ENCODE peak calls at places on chromosomes 13 and 19, in four cellular contexts. A is HCT116, G is H1, T is HepG2. J is an unnamed sample.

GRCh38 chr13:36157475-36157874 is 26.3 kb upstream of the DCLK1 start:
- DNase-seq in A (no peak), G (no peak), T (no peak), J (no peak)

GRCh38 chr19:50981587-50982146 is 2.0 kb downstream of the KLK7 start:
- DNase-seq in A (no peak), G (no peak), T (no peak), J (no peak)

GRCh38 chr19:51136891-51137551 is 5.1 kb upstream of the SIGLEC7 start:
- DNase-seq in A (no peak), G (no peak), T (no peak), J (no peak)

GRCh38 chr19:13404236-13404635 is 102.0 kb downstream of the CACNA1A start:
- DNase-seq in A (no peak), G (no peak), T (no peak), J (no peak)

GRCh38 chr13:97121894-97122293 is 100.2 kb upstream of the MBNL2 start:
- DNase-seq in A (no peak), G (no peak), T (no peak), J (no peak)

GRCh38 chr13:99721606-99722384 is 220.5 kb downstream of the TM9SF2 start:
- DNase-seq in A (no peak), G (no peak), T (no peak), J (no peak)

GRCh38 chr19:53809518-53810186 is 14.5 kb downstream of the NLRP12 start:
- DNase-seq in A (no peak), G (peak), T (no peak), J (peak)

GRCh38 chr13:91270031-91270430 is 77.5 kb upstream of the MIR17HG start:
- DNase-seq in A (no peak), G (no peak), T (no peak), J (no peak)

GRCh38 chr13:110017379-110017778 is 231.0 kb upstream of the IRS2 start:
- DNase-seq in A (peak), G (peak), T (no peak), J (no peak)

GRCh38 chr19:19788015-19788414 is 33.5 kb downstream of the ZNF506 start:
- DNase-seq in A (no peak), G (no peak), T (no peak), J (no peak)

GRCh38 chr13:25249001-25249543 is 38.2 kb downstream of the MTMR6 start:
- DNase-seq in A (no peak), G (no peak), T (peak), J (no peak)

GRCh38 chr13:106533940-106534843 is 1.3 kb downstream of the EFNB2 start:
- DNase-seq in A (no peak), G (no peak), T (no peak), J (no peak)

GRCh38 chr13:91185294-91185863 is 162.1 kb upstream of the MIR17HG start:
- DNase-seq in A (peak), G (no peak), T (peak), J (no peak)

GRCh38 chr19:43802216-43802951 is at the start of gene LYPD5:
- DNase-seq in A (no peak), G (no peak), T (no peak), J (no peak)

GRCh38 chr13:96581741-96582140 is 412.5 kb downstream of the OXGR1 start:
- DNase-seq in A (no peak), G (no peak), T (no peak), J (no peak)

GRCh38 chr19:7492142-7493055 is 3.6 kb upstream of the PEX11G start:
- DNase-seq in A (no peak), G (no peak), T (no peak), J (no peak)

GRCh38 chr13:63774133-63774532 is 2358.5 kb upstream of the PCDH20 start:
- DNase-seq in A (no peak), G (no peak), T (no peak), J (no peak)

GRCh38 chr19:38293281-38293680 is 10.8 kb upstream of the C19orf33 start:
- DNase-seq in A (no peak), G (no peak), T (no peak), J (no peak)

GRCh38 chr13:40189426-40189825 is 477.0 kb downstream of the FOXO1 start:
- DNase-seq in A (no peak), G (no peak), T (no peak), J (no peak)

GRCh38 chr13:95275322-95276118 is 25.7 kb downstream of the ABCC4 start:
- DNase-seq in A (no peak), G (no peak), T (peak), J (no peak)

GRCh38 chr13:51520524-51520923 is 63.7 kb upstream of the WDFY2 start:
- DNase-seq in A (no peak), G (no peak), T (peak), J (no peak)
- TF ChIP-seq FOSL1 in A (no peak), G (no peak), T (no peak), J (no peak)

GRCh38 chr19:31516756-31517155 is 167.5 kb upstream of the TSHZ3 start:
- DNase-seq in A (no peak), G (no peak), T (no peak), J (no peak)

GRCh38 chr19:31517466-31518180 is 168.4 kb upstream of the TSHZ3 start:
- DNase-seq in A (no peak), G (no peak), T (no peak), J (no peak)

GRCh38 chr19:31518216-31518615 is 169.0 kb upstream of the TSHZ3 start:
- DNase-seq in A (no peak), G (no peak), T (no peak), J (no peak)

GRCh38 chr19:31513841-31514240 is 164.6 kb upstream of the TSHZ3 start:
- DNase-seq in A (no peak), G (no peak), T (no peak), J (no peak)

DNA sequence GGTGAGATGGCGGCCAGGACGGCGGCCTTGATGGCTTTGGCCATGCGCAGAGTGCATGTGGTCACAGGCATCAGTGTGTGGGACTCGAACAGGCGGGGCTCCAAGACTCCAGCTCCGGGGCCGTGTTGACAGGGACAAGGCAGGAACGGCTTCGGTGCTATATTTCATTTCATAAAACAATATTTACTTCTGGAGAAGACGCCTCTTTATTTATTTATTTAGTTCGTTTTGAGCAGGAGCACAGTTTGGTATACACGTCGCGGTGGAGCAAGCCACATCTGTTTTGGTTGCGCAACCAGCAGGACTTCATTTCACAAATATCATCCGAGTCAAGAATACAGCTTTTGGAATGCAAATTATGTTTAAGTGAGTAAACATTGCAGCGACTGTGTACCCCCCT is 166.7 kb upstream of the TSHZ3 start:
- DNase-seq in A (no peak), G (no peak), T (no peak), J (no peak)
- TF ChIP-seq FOSL1 in A (no peak), G (no peak), T (no peak), J (no peak)

GRCh38 chr19:42204684-42205083 is 12.8 kb downstream of the DEDD2 start:
- DNase-seq in A (no peak), G (no peak), T (no peak), J (no peak)

GRCh38 chr19:42208612-42209011 is 8.9 kb downstream of the DEDD2 start:
- DNase-seq in A (no peak), G (no peak), T (no peak), J (no peak)

GRCh38 chr19:42206871-42207755 is 10.4 kb downstream of the DEDD2 start:
- DNase-seq in A (no peak), G (no peak), T (no peak), J (peak)

GRCh38 chr19:42203700-42204099 is 13.8 kb downstream of the DEDD2 start:
- DNase-seq in A (no peak), G (no peak), T (no peak), J (no peak)

DNA sequence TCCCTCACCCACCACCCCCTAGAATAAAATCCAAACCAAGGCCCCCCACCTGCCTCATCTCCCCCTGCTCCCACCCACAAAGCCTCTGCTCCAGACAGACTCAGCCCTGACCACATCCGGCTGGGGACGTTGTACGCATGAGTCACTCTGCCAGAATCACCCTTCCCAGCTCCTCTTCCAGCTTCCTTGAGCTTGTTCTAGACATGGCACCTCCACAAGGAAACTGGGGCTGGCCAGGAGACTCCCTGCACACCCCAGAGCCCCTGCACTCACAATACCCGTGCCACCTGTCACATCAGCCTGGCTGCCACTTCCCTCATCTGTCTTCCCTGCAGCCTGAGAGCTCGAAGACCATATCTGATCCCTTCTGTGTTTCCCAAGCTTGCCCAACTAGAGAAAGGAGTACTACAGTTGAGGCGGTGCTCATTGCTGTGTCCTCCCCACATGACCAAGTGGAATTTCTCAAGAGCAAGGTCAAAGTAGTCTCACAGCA is 9.7 kb downstream of the DEDD2 start:
- DNase-seq in A (no peak), G (no peak), T (no peak), J (peak)
- TF ChIP-seq FOSL1 in A (peak), G (no peak), T (no peak), J (peak)

GRCh38 chr13:113942591-113943103 is 31.2 kb downstream of the C13orf46 start:
- DNase-seq in A (no peak), G (no peak), T (no peak), J (no peak)
- TF ChIP-seq FOSL1 in A (no peak), G (no peak), T (no peak), J (no peak)

GRCh38 chr13:114038211-114038613 is 64.3 kb upstream of the C13orf46 start:
- DNase-seq in A (no peak), G (no peak), T (no peak), J (no peak)
- TF ChIP-seq FOSL1 in A (no peak), G (no peak), T (no peak), J (no peak)

J was measured in K562.